ENCODE peak calls at places on chromosomes 5 and 9, in ten cellular contexts. O is heart right ventricle, Y is breast epithelium, F is GM23248, S is heart left ventricle, N is tibial artery, M is A673, V is adrenal gland, P is astrocyte, Z is left lung. C is an unnamed sample. For H3K27me3 and H3K4me1, the result is how much of the 10 kb centered on the place peaks cover.

GRCh38 chr5:72408602-72409001 is 88.4 kb downstream of the PTCD2 start:
- DNase-seq in O (no peak), Y (no peak), F (peak), S (no peak), N (no peak), M (peak), V (peak), P (no peak), Z (no peak), C (peak)

GRCh38 chr5:173581408-173582197 is 34.8 kb downstream of the BOD1 start:
- DNase-seq in O (no peak), Y (no peak), F (peak), S (no peak), N (no peak), M (peak), V (no peak), P (no peak), Z (no peak), C (peak)

GRCh38 chr9:133103183-133103986 is 17.7 kb downstream of the RALGDS start:
- DNase-seq in O (peak), Y (no peak), F (peak), S (peak), N (peak), M (peak), V (peak), P (no peak), Z (peak), C (peak)

GRCh38 chr5:168552146-168552545 is 23.0 kb downstream of the FBLL1 start:
- DNase-seq in O (peak), Y (no peak), F (peak), S (peak), N (no peak), M (no peak), V (peak), P (peak), Z (no peak), C (no peak)

GRCh38 chr5:33322632-33323031 is 118.1 kb upstream of the TARS1 start:
- DNase-seq in O (no peak), Y (no peak), F (no peak), S (no peak), N (no peak), M (no peak), V (no peak), P (no peak), Z (no peak), C (no peak)

GRCh38 chr5:147628054-147628895 is 118.4 kb upstream of the DPYSL3 start:
- DNase-seq in O (peak), Y (no peak), F (peak), S (peak), N (peak), M (peak), V (peak), P (peak), Z (no peak), C (no peak)

GRCh38 chr9:17810728-17811634 is 232.1 kb downstream of the SH3GL2 start:
- DNase-seq in O (peak), Y (no peak), F (peak), S (peak), N (no peak), M (peak), V (peak), P (peak), Z (peak), C (no peak)

GRCh38 chr9:94921072-94921471 is 194.6 kb downstream of the AOPEP start:
- DNase-seq in O (no peak), Y (no peak), F (peak), S (no peak), N (peak), M (no peak), V (peak), P (peak), Z (peak), C (peak)

GRCh38 chr9:33714989-33715388 is 80.4 kb upstream of the PRSS3 start:
- DNase-seq in O (no peak), Y (no peak), F (no peak), S (no peak), N (no peak), M (no peak), V (no peak), P (no peak), Z (no peak), C (no peak)
- H3K27me3 ChIP-seq in O (under half), Y (under half), F (under half), S (under half), N (under half), M (under half), V (under half), P (under half), Z (under half), C (under half)

GRCh38 chr5:125065114-125065513 is 318.7 kb upstream of the ZNF608 start:
- DNase-seq in O (no peak), Y (no peak), F (peak), S (no peak), N (no peak), M (no peak), V (no peak), P (peak), Z (no peak), C (no peak)
- H3K4me3 ChIP-seq in O (no peak), Y (no peak), F (no peak), S (no peak), N (no peak), M (no peak), V (no peak), P (no peak), Z (no peak), C (no peak)

DNA sequence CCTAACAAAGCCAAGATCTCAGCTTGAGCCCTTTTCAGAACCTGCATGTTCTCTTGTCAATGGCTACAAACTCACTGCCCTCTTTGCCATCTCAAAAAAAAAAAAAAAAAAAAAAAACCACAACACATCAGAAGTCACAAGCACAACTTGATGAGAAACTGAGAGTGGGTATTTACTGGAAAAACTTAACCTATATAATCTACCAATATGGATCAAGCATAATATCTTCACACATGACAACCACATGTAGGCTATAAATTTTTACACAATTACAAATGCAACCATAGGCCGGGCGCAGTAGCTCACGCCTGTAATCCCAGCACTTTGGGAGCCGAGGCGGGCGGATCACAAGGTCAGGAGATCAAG is 9.0 kb downstream of the MTMR12 start:
- DNase-seq in O (no peak), Y (no peak), F (no peak), S (no peak), N (no peak), M (no peak), V (no peak), P (no peak), Z (no peak), C (no peak)
- H3K4me1 ChIP-seq in O (under half), Y (under half), F (under half), S (under half), N (under half), M (under half), V (under half), P (under half), Z (under half), C (under half)

GRCh38 chr9:100472268-100472667 is 681 bp upstream of the TMEFF1 start:
- DNase-seq in O (no peak), Y (no peak), F (no peak), S (no peak), N (no peak), M (no peak), V (no peak), P (no peak), Z (no peak), C (no peak)

GRCh38 chr9:100474950-100475276 is 2.0 kb downstream of the TMEFF1 start:
- DNase-seq in O (no peak), Y (no peak), F (no peak), S (no peak), N (no peak), M (no peak), V (no peak), P (no peak), Z (no peak), C (no peak)

GRCh38 chr9:100473271-100474081 is 527 bp downstream of the TMEFF1 start:
- DNase-seq in O (no peak), Y (no peak), F (peak), S (peak), N (peak), M (peak), V (peak), P (peak), Z (no peak), C (peak)

GRCh38 chr9:100472725-100473261 is at the start of gene TMEFF1:
- DNase-seq in O (no peak), Y (no peak), F (peak), S (peak), N (no peak), M (peak), V (peak), P (peak), Z (peak), C (peak)

DNA sequence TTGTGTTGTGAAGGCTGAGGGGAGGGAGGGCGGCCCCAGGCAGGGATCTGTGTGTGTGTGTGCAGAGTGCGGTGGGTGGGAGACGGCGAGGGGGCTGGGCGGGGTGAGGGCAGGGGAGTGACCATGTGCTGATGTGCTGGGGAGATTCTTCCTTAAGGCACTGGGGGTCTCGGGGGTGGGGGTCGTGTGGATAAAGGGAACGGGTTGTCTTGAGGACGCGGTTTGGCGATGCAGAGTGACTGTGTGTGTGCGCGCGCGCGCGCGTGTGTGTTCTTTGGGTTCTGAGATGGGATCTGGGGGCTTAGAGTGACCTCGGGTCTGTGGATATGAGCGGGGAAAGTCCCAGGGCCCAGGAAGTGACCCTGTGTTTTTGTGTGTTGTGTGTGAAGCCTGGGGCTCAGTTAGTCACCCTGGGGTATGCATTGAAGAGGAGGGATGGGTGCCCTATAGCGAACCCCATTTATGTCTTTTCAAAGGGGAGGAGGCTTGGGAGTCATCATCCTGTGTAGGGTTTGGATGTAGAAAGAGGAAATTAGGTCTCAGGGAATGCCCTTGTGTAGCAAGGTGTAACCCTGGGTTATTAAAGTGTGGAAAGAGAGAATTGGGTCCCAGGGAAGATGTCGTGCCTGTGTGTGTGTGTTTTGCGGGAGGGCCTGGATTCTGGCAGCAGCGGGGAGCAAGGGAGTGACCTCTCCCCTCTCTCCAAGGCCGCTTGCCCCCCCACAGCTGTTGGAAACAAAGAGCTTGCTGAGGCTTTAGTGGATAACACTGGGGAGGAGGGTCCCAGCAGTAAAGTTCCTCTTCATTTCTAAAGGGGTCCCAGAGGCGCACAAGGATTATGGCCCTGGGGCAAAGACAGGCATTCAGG is 1.4 kb downstream of the TMEFF1 start:
- DNase-seq in O (no peak), Y (no peak), F (no peak), S (no peak), N (peak), M (peak), V (no peak), P (no peak), Z (no peak), C (no peak)
- H3K27me3 ChIP-seq in O (under half), Y (under half), F (under half), S (under half), N (under half), M (under half), V (under half), P (under half), Z (under half), C (under half)

GRCh38 chr5:116453920-116454319 is 120.7 kb downstream of the SEMA6A start:
- DNase-seq in O (no peak), Y (no peak), F (no peak), S (no peak), N (no peak), M (no peak), V (no peak), P (no peak), Z (no peak), C (no peak)
- H3K4me3 ChIP-seq in O (no peak), Y (no peak), F (peak), S (no peak), N (no peak), M (no peak), V (no peak), P (peak), Z (no peak), C (no peak)

GRCh38 chr5:132478498-132478855 is 12.1 kb downstream of the IRF1 start:
- DNase-seq in O (no peak), Y (no peak), F (no peak), S (no peak), N (no peak), M (no peak), V (no peak), P (no peak), Z (no peak), C (no peak)
- H3K4me1 ChIP-seq in O (half or more), Y (under half), F (under half), S (under half), N (under half), M (under half), V (under half), P (under half), Z (half or more), C (under half)

DNA sequence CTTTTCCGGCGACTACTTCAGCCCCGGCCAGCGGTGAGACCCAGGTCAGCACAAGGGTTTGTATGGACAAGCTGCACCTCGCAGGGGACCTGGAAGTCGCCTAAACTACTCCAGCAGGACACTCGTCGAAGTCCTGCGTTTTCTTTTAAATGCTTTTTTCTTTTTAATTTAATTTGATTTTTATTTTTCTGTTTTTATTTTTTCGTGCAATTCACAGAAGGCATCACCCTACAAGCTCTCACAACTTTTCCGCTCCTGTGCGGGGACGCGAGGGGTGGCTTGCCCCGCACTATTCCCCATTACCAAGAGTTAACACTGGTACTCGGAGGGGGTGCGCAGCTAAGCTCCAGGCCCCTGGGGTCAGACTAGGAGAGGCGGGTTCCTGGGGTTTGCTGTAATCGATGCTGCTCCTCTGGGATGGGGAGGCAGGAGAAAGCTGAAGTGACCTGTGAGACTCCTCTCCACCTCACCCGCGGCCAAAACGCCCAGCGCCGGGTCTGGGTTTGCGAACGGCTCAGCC is 1.3 kb downstream of the EDIL3 start:
- DNase-seq in O (no peak), Y (no peak), F (peak), S (no peak), N (no peak), M (no peak), V (no peak), P (no peak), Z (no peak), C (no peak)
- H3K27me3 ChIP-seq in O (under half), Y (under half), F (half or more), S (under half), N (under half), M (half or more), V (under half), P (under half), Z (half or more), C (under half)

GRCh38 chr5:179624841-179625271 is 1.4 kb upstream of the HNRNPH1 start:
- DNase-seq in O (no peak), Y (no peak), F (no peak), S (no peak), N (peak), M (no peak), V (no peak), P (no peak), Z (no peak), C (no peak)
- H3K4me3 ChIP-seq in O (no peak), Y (peak), F (peak), S (no peak), N (peak), M (peak), V (no peak), P (peak), Z (no peak), C (no peak)